ENCODE peak calls at places on chromosomes 11 and 22, in nine cellular contexts. One of them, this sample, is unnamed.

GRCh38 chr11:78825531-78825930 is 250.9 kb upstream of the NARS2 start:
- DNase-seq in anterior cingulate cortex: no peak
- DNase-seq in KBM-7: no peak
- DNase-seq in astrocyte: peak; percentile 77
- DNase-seq in kidney: no peak
- DNase-seq in mucosa of gallbladder: no peak
- DNase-seq in choroid plexus epithelial cell: peak; percentile 16
- DNase-seq in left colon: no peak
- DNase-seq in naive thymus-derived CD8-positive, alpha-beta T cell: no peak
- DNase-seq in this sample: no peak

GRCh38 chr11:65661599-65662246 is 993 bp downstream of the RELA start:
- DNase-seq in anterior cingulate cortex: no peak
- DNase-seq in KBM-7: no peak
- DNase-seq in astrocyte: no peak
- DNase-seq in kidney: peak; percentile 79
- DNase-seq in mucosa of gallbladder: no peak
- DNase-seq in choroid plexus epithelial cell: no peak
- DNase-seq in left colon: no peak
- DNase-seq in naive thymus-derived CD8-positive, alpha-beta T cell: no peak
- DNase-seq in this sample: no peak

GRCh38 chr11:63920126-63920869 is 3.3 kb upstream of the RCOR2 start:
- DNase-seq in anterior cingulate cortex: peak; percentile 38
- DNase-seq in KBM-7: no peak
- DNase-seq in astrocyte: no peak
- DNase-seq in kidney: peak; percentile 91
- DNase-seq in mucosa of gallbladder: peak; percentile 86
- DNase-seq in choroid plexus epithelial cell: no peak
- DNase-seq in left colon: peak; percentile 84
- DNase-seq in naive thymus-derived CD8-positive, alpha-beta T cell: no peak
- DNase-seq in this sample: peak; percentile 56

GRCh38 chr11:114762437-114762836 is 84.1 kb downstream of the NXPE2 start:
- DNase-seq in anterior cingulate cortex: peak; percentile 22
- DNase-seq in KBM-7: peak; percentile 53
- DNase-seq in astrocyte: peak; percentile 41
- DNase-seq in kidney: peak; percentile 76
- DNase-seq in mucosa of gallbladder: peak; percentile 47
- DNase-seq in choroid plexus epithelial cell: peak; percentile 79
- DNase-seq in left colon: peak; percentile 86
- DNase-seq in naive thymus-derived CD8-positive, alpha-beta T cell: no peak
- DNase-seq in this sample: no peak

GRCh38 chr22:32546935-32547334 is 72.3 kb downstream of the FBXO7 start:
- DNase-seq in anterior cingulate cortex: no peak
- DNase-seq in KBM-7: no peak
- DNase-seq in astrocyte: no peak
- DNase-seq in kidney: no peak
- DNase-seq in mucosa of gallbladder: no peak
- DNase-seq in choroid plexus epithelial cell: no peak
- DNase-seq in left colon: no peak
- DNase-seq in naive thymus-derived CD8-positive, alpha-beta T cell: no peak
- DNase-seq in this sample: no peak

GRCh38 chr11:76237914-76238313 is 31.6 kb upstream of the WNT11 start:
- DNase-seq in anterior cingulate cortex: no peak
- DNase-seq in KBM-7: peak; percentile 49
- DNase-seq in astrocyte: no peak
- DNase-seq in kidney: no peak
- DNase-seq in mucosa of gallbladder: no peak
- DNase-seq in choroid plexus epithelial cell: no peak
- DNase-seq in left colon: no peak
- DNase-seq in naive thymus-derived CD8-positive, alpha-beta T cell: peak; percentile 8
- DNase-seq in this sample: no peak

GRCh38 chr11:110989734-110990133 is 255.8 kb upstream of the POU2AF2 start:
- DNase-seq in anterior cingulate cortex: no peak
- DNase-seq in KBM-7: no peak
- DNase-seq in astrocyte: peak; percentile 56
- DNase-seq in kidney: no peak
- DNase-seq in mucosa of gallbladder: no peak
- DNase-seq in choroid plexus epithelial cell: peak; percentile 97
- DNase-seq in left colon: no peak
- DNase-seq in naive thymus-derived CD8-positive, alpha-beta T cell: no peak
- DNase-seq in this sample: no peak

GRCh38 chr11:73223998-73224730 is 6.1 kb downstream of the P2RY2 start:
- DNase-seq in anterior cingulate cortex: no peak
- DNase-seq in KBM-7: peak; percentile 27
- DNase-seq in astrocyte: no peak
- DNase-seq in kidney: peak; percentile 63
- DNase-seq in mucosa of gallbladder: no peak
- DNase-seq in choroid plexus epithelial cell: no peak
- DNase-seq in left colon: no peak
- DNase-seq in naive thymus-derived CD8-positive, alpha-beta T cell: no peak
- DNase-seq in this sample: no peak

GRCh38 chr22:19879248-19879575 is 24.5 kb upstream of the GNB1L start:
- DNase-seq in anterior cingulate cortex: no peak
- DNase-seq in KBM-7: no peak
- DNase-seq in astrocyte: no peak
- DNase-seq in kidney: peak; percentile 63
- DNase-seq in mucosa of gallbladder: no peak
- DNase-seq in choroid plexus epithelial cell: no peak
- DNase-seq in left colon: no peak
- DNase-seq in naive thymus-derived CD8-positive, alpha-beta T cell: peak; percentile 30
- DNase-seq in this sample: no peak

GRCh38 chr11:113693030-113693429 is 13.1 kb downstream of the TMPRSS5 start:
- DNase-seq in anterior cingulate cortex: no peak
- DNase-seq in KBM-7: no peak
- DNase-seq in astrocyte: no peak
- DNase-seq in kidney: no peak
- DNase-seq in mucosa of gallbladder: no peak
- DNase-seq in choroid plexus epithelial cell: no peak
- DNase-seq in left colon: no peak
- DNase-seq in naive thymus-derived CD8-positive, alpha-beta T cell: no peak
- DNase-seq in this sample: no peak

GRCh38 chr22:23836692-23837495 is 1.9 kb downstream of the DERL3 start:
- DNase-seq in anterior cingulate cortex: no peak
- DNase-seq in KBM-7: no peak
- DNase-seq in astrocyte: no peak
- DNase-seq in kidney: peak; percentile 65
- DNase-seq in mucosa of gallbladder: no peak
- DNase-seq in choroid plexus epithelial cell: no peak
- DNase-seq in left colon: no peak
- DNase-seq in naive thymus-derived CD8-positive, alpha-beta T cell: peak; percentile 49
- DNase-seq in this sample: no peak

GRCh38 chr11:48005133-48005532 is 24.8 kb downstream of the PTPRJ start:
- DNase-seq in anterior cingulate cortex: no peak
- DNase-seq in KBM-7: no peak
- DNase-seq in astrocyte: no peak
- DNase-seq in kidney: no peak
- DNase-seq in mucosa of gallbladder: no peak
- DNase-seq in choroid plexus epithelial cell: peak; percentile 66
- DNase-seq in left colon: no peak
- DNase-seq in naive thymus-derived CD8-positive, alpha-beta T cell: no peak
- DNase-seq in this sample: no peak

GRCh38 chr11:113035708-113036107 is 74.5 kb downstream of the NCAM1 start:
- DNase-seq in anterior cingulate cortex: no peak
- DNase-seq in KBM-7: no peak
- DNase-seq in astrocyte: no peak
- DNase-seq in kidney: no peak
- DNase-seq in mucosa of gallbladder: no peak
- DNase-seq in choroid plexus epithelial cell: no peak
- DNase-seq in left colon: no peak
- DNase-seq in naive thymus-derived CD8-positive, alpha-beta T cell: no peak
- DNase-seq in this sample: no peak

GRCh38 chr11:119341222-119342022 is 739 bp upstream of the C1QTNF5 start:
- DNase-seq in anterior cingulate cortex: no peak
- DNase-seq in KBM-7: no peak
- DNase-seq in astrocyte: no peak
- DNase-seq in kidney: peak; percentile 74
- DNase-seq in mucosa of gallbladder: no peak
- DNase-seq in choroid plexus epithelial cell: no peak
- DNase-seq in left colon: no peak
- DNase-seq in naive thymus-derived CD8-positive, alpha-beta T cell: no peak
- DNase-seq in this sample: no peak

GRCh38 chr11:61961570-61962212 is 5.7 kb downstream of the FTH1 start:
- DNase-seq in anterior cingulate cortex: no peak
- DNase-seq in KBM-7: no peak
- DNase-seq in astrocyte: no peak
- DNase-seq in kidney: peak; percentile 88
- DNase-seq in mucosa of gallbladder: no peak
- DNase-seq in choroid plexus epithelial cell: peak; percentile 81
- DNase-seq in left colon: no peak
- DNase-seq in naive thymus-derived CD8-positive, alpha-beta T cell: no peak
- DNase-seq in this sample: peak; percentile 47

GRCh38 chr22:24985824-24986214 is 33.3 kb downstream of the KIAA1671 start:
- DNase-seq in anterior cingulate cortex: no peak
- DNase-seq in KBM-7: no peak
- DNase-seq in astrocyte: peak; percentile 94
- DNase-seq in kidney: no peak
- DNase-seq in mucosa of gallbladder: no peak
- DNase-seq in choroid plexus epithelial cell: peak; percentile 70
- DNase-seq in left colon: no peak
- DNase-seq in naive thymus-derived CD8-positive, alpha-beta T cell: no peak
- DNase-seq in this sample: peak; percentile 46

GRCh38 chr11:105000797-105001196 is 22.2 kb downstream of the CASP5 start:
- DNase-seq in anterior cingulate cortex: no peak
- DNase-seq in KBM-7: peak; percentile 63
- DNase-seq in astrocyte: no peak
- DNase-seq in kidney: no peak
- DNase-seq in mucosa of gallbladder: no peak
- DNase-seq in choroid plexus epithelial cell: no peak
- DNase-seq in left colon: peak; percentile 18
- DNase-seq in naive thymus-derived CD8-positive, alpha-beta T cell: peak; percentile 63
- DNase-seq in this sample: no peak

GRCh38 chr22:37566903-37567798 is 6.9 kb downstream of the CDC42EP1 start:
- DNase-seq in anterior cingulate cortex: peak; percentile 9
- DNase-seq in KBM-7: peak; percentile 91
- DNase-seq in astrocyte: peak; percentile 48
- DNase-seq in kidney: peak; percentile 94
- DNase-seq in mucosa of gallbladder: peak; percentile 90
- DNase-seq in choroid plexus epithelial cell: peak; percentile 72
- DNase-seq in left colon: peak; percentile 96
- DNase-seq in naive thymus-derived CD8-positive, alpha-beta T cell: peak; percentile 93
- DNase-seq in this sample: peak; percentile 45

GRCh38 chr22:46013460-46014416 is 36.8 kb upstream of the WNT7B start:
- DNase-seq in anterior cingulate cortex: peak; percentile 49
- DNase-seq in KBM-7: peak; percentile 94
- DNase-seq in astrocyte: peak; percentile 94
- DNase-seq in kidney: peak; percentile 99
- DNase-seq in mucosa of gallbladder: peak; percentile 92
- DNase-seq in choroid plexus epithelial cell: peak; percentile 97
- DNase-seq in left colon: peak; percentile 93
- DNase-seq in naive thymus-derived CD8-positive, alpha-beta T cell: peak; percentile 90
- DNase-seq in this sample: peak; percentile 80

GRCh38 chr11:58958500-58958899 is 19.2 kb downstream of the GLYATL1 start:
- DNase-seq in anterior cingulate cortex: no peak
- DNase-seq in KBM-7: peak; percentile 47
- DNase-seq in astrocyte: no peak
- DNase-seq in kidney: no peak
- DNase-seq in mucosa of gallbladder: peak; percentile 34
- DNase-seq in choroid plexus epithelial cell: peak; percentile 6
- DNase-seq in left colon: peak; percentile 70
- DNase-seq in naive thymus-derived CD8-positive, alpha-beta T cell: no peak
- DNase-seq in this sample: no peak

GRCh38 chr11:35750981-35751663 is 88.5 kb downstream of the TRIM44 start:
- DNase-seq in anterior cingulate cortex: no peak
- DNase-seq in KBM-7: no peak
- DNase-seq in astrocyte: no peak
- DNase-seq in kidney: no peak
- DNase-seq in mucosa of gallbladder: no peak
- DNase-seq in choroid plexus epithelial cell: no peak
- DNase-seq in left colon: no peak
- DNase-seq in naive thymus-derived CD8-positive, alpha-beta T cell: no peak
- DNase-seq in this sample: no peak

GRCh38 chr11:6249822-6250555 is 9.6 kb upstream of the CCKBR start:
- DNase-seq in anterior cingulate cortex: peak; percentile 60
- DNase-seq in KBM-7: no peak
- DNase-seq in astrocyte: peak; percentile 81
- DNase-seq in kidney: no peak
- DNase-seq in mucosa of gallbladder: peak; percentile 86
- DNase-seq in choroid plexus epithelial cell: peak; percentile 68
- DNase-seq in left colon: peak; percentile 61
- DNase-seq in naive thymus-derived CD8-positive, alpha-beta T cell: no peak
- DNase-seq in this sample: peak; percentile 74

GRCh38 chr11:71293961-71294782 is 41.8 kb upstream of the SHANK2 start:
- DNase-seq in anterior cingulate cortex: no peak
- DNase-seq in KBM-7: no peak
- DNase-seq in astrocyte: no peak
- DNase-seq in kidney: no peak
- DNase-seq in mucosa of gallbladder: peak; percentile 5
- DNase-seq in choroid plexus epithelial cell: no peak
- DNase-seq in left colon: no peak
- DNase-seq in naive thymus-derived CD8-positive, alpha-beta T cell: no peak
- DNase-seq in this sample: no peak

GRCh38 chr11:112786886-112787530 is 174.2 kb upstream of the NCAM1 start:
- DNase-seq in anterior cingulate cortex: no peak
- DNase-seq in KBM-7: no peak
- DNase-seq in astrocyte: no peak
- DNase-seq in kidney: no peak
- DNase-seq in mucosa of gallbladder: no peak
- DNase-seq in choroid plexus epithelial cell: no peak
- DNase-seq in left colon: no peak
- DNase-seq in naive thymus-derived CD8-positive, alpha-beta T cell: no peak
- DNase-seq in this sample: no peak

GRCh38 chr11:75351541-75352416 is at the start of gene ARRB1:
- DNase-seq in anterior cingulate cortex: no peak
- DNase-seq in KBM-7: peak; percentile 92
- DNase-seq in astrocyte: peak; percentile 41
- DNase-seq in kidney: peak; percentile 89
- DNase-seq in mucosa of gallbladder: peak; percentile 67
- DNase-seq in choroid plexus epithelial cell: peak; percentile 58
- DNase-seq in left colon: peak; percentile 83
- DNase-seq in naive thymus-derived CD8-positive, alpha-beta T cell: peak; percentile 86
- DNase-seq in this sample: peak; percentile 33

GRCh38 chr11:17927643-17928343 is 85.1 kb downstream of the SERGEF start:
- DNase-seq in anterior cingulate cortex: no peak
- DNase-seq in KBM-7: no peak
- DNase-seq in astrocyte: no peak
- DNase-seq in kidney: no peak
- DNase-seq in mucosa of gallbladder: no peak
- DNase-seq in choroid plexus epithelial cell: peak; percentile 93
- DNase-seq in left colon: no peak
- DNase-seq in naive thymus-derived CD8-positive, alpha-beta T cell: no peak
- DNase-seq in this sample: no peak

GRCh38 chr11:33478111-33478573 is 221.0 kb downstream of the HIPK3 start:
- DNase-seq in anterior cingulate cortex: peak; percentile 36
- DNase-seq in KBM-7: no peak
- DNase-seq in astrocyte: no peak
- DNase-seq in kidney: no peak
- DNase-seq in mucosa of gallbladder: peak; percentile 17
- DNase-seq in choroid plexus epithelial cell: peak; percentile 50
- DNase-seq in left colon: no peak
- DNase-seq in naive thymus-derived CD8-positive, alpha-beta T cell: no peak
- DNase-seq in this sample: no peak

GRCh38 chr11:59822989-59823566 is 12.5 kb upstream of the MRPL16 start:
- DNase-seq in anterior cingulate cortex: no peak
- DNase-seq in KBM-7: peak; percentile 78
- DNase-seq in astrocyte: peak; percentile 33
- DNase-seq in kidney: no peak
- DNase-seq in mucosa of gallbladder: peak; percentile 53
- DNase-seq in choroid plexus epithelial cell: peak; percentile 76
- DNase-seq in left colon: peak; percentile 25
- DNase-seq in naive thymus-derived CD8-positive, alpha-beta T cell: no peak
- DNase-seq in this sample: no peak

GRCh38 chr11:124482362-124483147 is 37.1 kb upstream of the OR8B8 start:
- DNase-seq in anterior cingulate cortex: no peak
- DNase-seq in KBM-7: no peak
- DNase-seq in astrocyte: no peak
- DNase-seq in kidney: no peak
- DNase-seq in mucosa of gallbladder: no peak
- DNase-seq in choroid plexus epithelial cell: peak; percentile 26
- DNase-seq in left colon: no peak
- DNase-seq in naive thymus-derived CD8-positive, alpha-beta T cell: no peak
- DNase-seq in this sample: no peak

GRCh38 chr22:48741540-48741939 is 1086.1 kb downstream of the BRD1 start:
- DNase-seq in anterior cingulate cortex: no peak
- DNase-seq in KBM-7: no peak
- DNase-seq in astrocyte: no peak
- DNase-seq in kidney: no peak
- DNase-seq in mucosa of gallbladder: no peak
- DNase-seq in choroid plexus epithelial cell: no peak
- DNase-seq in left colon: no peak
- DNase-seq in naive thymus-derived CD8-positive, alpha-beta T cell: no peak
- DNase-seq in this sample: no peak

GRCh38 chr11:88420165-88420781 is 82.7 kb upstream of the CTSC start:
- DNase-seq in anterior cingulate cortex: no peak
- DNase-seq in KBM-7: peak; percentile 62
- DNase-seq in astrocyte: peak; percentile 48
- DNase-seq in kidney: no peak
- DNase-seq in mucosa of gallbladder: no peak
- DNase-seq in choroid plexus epithelial cell: peak; percentile 58
- DNase-seq in left colon: no peak
- DNase-seq in naive thymus-derived CD8-positive, alpha-beta T cell: no peak
- DNase-seq in this sample: peak; percentile 22

This sample was measured in occipital lobe.